ENCODE peak calls at places on chromosomes 16 and 17, in five cellular contexts. J is HCEC 1CT, E is Calu3, Q is HFF-Myc, D is A172. S is an unnamed sample.

GRCh38 chr17:81648013-81648706 is 8.2 kb downstream of the PDE6G start:
- DNase-seq in J (no peak), E (no peak), Q (no peak), D (no peak), S (no peak)

GRCh38 chr17:18857864-18858566 is at the start of gene PRPSAP2:
- DNase-seq in J (peak; percentile 92), E (peak; percentile 94), Q (peak; percentile 70), D (peak; percentile 87), S (peak; percentile 57)

GRCh38 chr16:8866118-8866883 is 2.5 kb downstream of the CARHSP1 start:
- DNase-seq in J (no peak), E (peak; percentile 38), Q (no peak), D (no peak), S (no peak)

GRCh38 chr17:66520986-66521385 is 218.6 kb downstream of the PRKCA start:
- DNase-seq in J (no peak), E (no peak), Q (no peak), D (no peak), S (no peak)

GRCh38 chr16:64656471-64656870 is 465.4 kb downstream of the CDH11 start:
- DNase-seq in J (no peak), E (no peak), Q (no peak), D (no peak), S (no peak)

GRCh38 chr17:4407216-4407615 is 26.5 kb upstream of the SPNS3 start:
- DNase-seq in J (no peak), E (no peak), Q (no peak), D (no peak), S (no peak)

GRCh38 chr16:17777461-17777863 is 306.7 kb upstream of the XYLT1 start:
- DNase-seq in J (no peak), E (no peak), Q (no peak), D (no peak), S (no peak)

GRCh38 chr16:88013091-88013609 is 61.9 kb downstream of the BANP start:
- DNase-seq in J (no peak), E (no peak), Q (no peak), D (no peak), S (no peak)

GRCh38 chr17:21356537-21357127 is 19.5 kb upstream of the KCNJ12 start:
- DNase-seq in J (no peak), E (no peak), Q (no peak), D (no peak), S (no peak)

GRCh38 chr16:53043462-53043861 is 9.2 kb downstream of the CHD9NB start:
- DNase-seq in J (no peak), E (no peak), Q (no peak), D (no peak), S (no peak)

GRCh38 chr17:2025622-2026309 is 632 bp upstream of the RTN4RL1 start:
- DNase-seq in J (peak; percentile 69), E (peak; percentile 74), Q (no peak), D (peak; percentile 71), S (no peak)

GRCh38 chr17:15349119-15349518 is 7.7 kb upstream of the TEKT3 start:
- DNase-seq in J (peak; percentile 30), E (no peak), Q (no peak), D (no peak), S (no peak)

GRCh38 chr16:87465306-87465705 is 27.5 kb downstream of the ZCCHC14 start:
- DNase-seq in J (peak; percentile 82), E (peak; percentile 77), Q (no peak), D (peak; percentile 87), S (no peak)

GRCh38 chr16:15798671-15799070 is 58.2 kb downstream of the MYH11 start:
- DNase-seq in J (no peak), E (no peak), Q (no peak), D (no peak), S (no peak)

GRCh38 chr16:51110618-51111234 is 40.3 kb downstream of the SALL1 start:
- DNase-seq in J (no peak), E (no peak), Q (no peak), D (no peak), S (no peak)

GRCh38 chr16:67181346-67181745 is 2.4 kb downstream of the MATCAP1 start:
- DNase-seq in J (peak; percentile 82), E (no peak), Q (no peak), D (peak; percentile 92), S (no peak)

GRCh38 chr16:11050954-11051353 is 106.6 kb downstream of the CLEC16A start:
- DNase-seq in J (no peak), E (no peak), Q (no peak), D (no peak), S (no peak)

GRCh38 chr17:61000911-61001310 is 323.3 kb downstream of the BCAS3 start:
- DNase-seq in J (peak; percentile 85), E (no peak), Q (peak; percentile 19), D (peak; percentile 31), S (peak; percentile 31)

GRCh38 chr17:40331743-40332641 is 23.0 kb downstream of the RARA start:
- DNase-seq in J (no peak), E (peak; percentile 87), Q (no peak), D (peak; percentile 85), S (no peak)

GRCh38 chr16:85860413-85861094 is 38.4 kb upstream of the IRF8 start:
- DNase-seq in J (no peak), E (no peak), Q (no peak), D (no peak), S (no peak)

GRCh38 chr16:77408607-77409006 is 26.2 kb downstream of the ADAMTS18 start:
- DNase-seq in J (no peak), E (no peak), Q (no peak), D (no peak), S (no peak)

GRCh38 chr17:80805032-80805751 is 186.4 kb upstream of the CHMP6 start:
- DNase-seq in J (no peak), E (no peak), Q (peak; percentile 61), D (no peak), S (no peak)

GRCh38 chr16:23803591-23804123 is 32.1 kb upstream of the PRKCB start:
- DNase-seq in J (peak; percentile 32), E (peak; percentile 72), Q (no peak), D (peak; percentile 37), S (no peak)

GRCh38 chr16:31181102-31181830 is 1.3 kb downstream of the FUS start:
- DNase-seq in J (peak; percentile 38), E (peak; percentile 29), Q (no peak), D (peak; percentile 63), S (no peak)

GRCh38 chr16:46972971-46973456 is 460 bp downstream of the DNAJA2 start:
- DNase-seq in J (peak; percentile 11), E (peak; percentile 57), Q (no peak), D (no peak), S (no peak)

GRCh38 chr17:1588781-1589585 is 26.4 kb upstream of the PITPNA start:
- DNase-seq in J (no peak), E (no peak), Q (no peak), D (no peak), S (no peak)

GRCh38 chr16:28311913-28312312 is 19.6 kb downstream of the SBK1 start:
- DNase-seq in J (no peak), E (no peak), Q (no peak), D (no peak), S (no peak)

GRCh38 chr17:8149419-8150193 is 2.6 kb downstream of the PER1 start:
- DNase-seq in J (no peak), E (no peak), Q (no peak), D (no peak), S (no peak)

GRCh38 chr16:522320-523096 is 5.0 kb upstream of the CAPN15 start:
- DNase-seq in J (no peak), E (no peak), Q (no peak), D (no peak), S (no peak)

GRCh38 chr16:181668-182021 is 1.4 kb downstream of the HBQ1 start:
- DNase-seq in J (no peak), E (no peak), Q (no peak), D (no peak), S (no peak)

GRCh38 chr17:82520041-82520910 is 744 bp downstream of the FOXK2 start:
- DNase-seq in J (no peak), E (no peak), Q (no peak), D (no peak), S (no peak)

GRCh38 chr16:20942271-20942670 is 41.7 kb downstream of the LYRM1 start:
- DNase-seq in J (no peak), E (no peak), Q (no peak), D (no peak), S (no peak)

GRCh38 chr17:81419333-81419885 is 24.2 kb downstream of the BAHCC1 start:
- DNase-seq in J (peak; percentile 70), E (peak; percentile 68), Q (no peak), D (peak; percentile 95), S (peak; percentile 47)

GRCh38 chr17:13425390-13425789 is 176.3 kb downstream of the HS3ST3A1 start:
- DNase-seq in J (no peak), E (no peak), Q (no peak), D (no peak), S (no peak)

GRCh38 chr17:64739316-64740058 is 77.4 kb upstream of the SMURF2 start:
- DNase-seq in J (peak; percentile 54), E (no peak), Q (no peak), D (no peak), S (no peak)

GRCh38 chr16:706189-707061 is 824 bp upstream of the FBXL16 start:
- DNase-seq in J (no peak), E (no peak), Q (no peak), D (no peak), S (no peak)

GRCh38 chr16:27432600-27432957 is 30.6 kb downstream of the IL21R start:
- DNase-seq in J (no peak), E (no peak), Q (peak; percentile 35), D (peak; percentile 89), S (peak; percentile 46)